ENCODE peak calls at places on chromosome 1, in four cellular contexts. One of them, this sample, is unnamed.
A peak's percentile ranks its signal among the peaks of the same experiment; 100 is the strongest.

GRCh38 chr1:74681449-74681848 is 7.9 kb upstream of the ERICH3 start:
- DNase-seq in ovary: no peak
- DNase-seq in suprapubic skin: no peak
- DNase-seq in fibroblast of pulmonary artery: no peak
- DNase-seq in this sample: no peak

GRCh38 chr1:110152133-110152785 is 2.0 kb downstream of the SLC6A17 start:
- DNase-seq in ovary: no peak
- DNase-seq in suprapubic skin: no peak
- DNase-seq in fibroblast of pulmonary artery: no peak
- DNase-seq in this sample: no peak

GRCh38 chr1:150613061-150613920 is 16.1 kb downstream of the ENSA start:
- DNase-seq in ovary: no peak
- DNase-seq in suprapubic skin: no peak
- DNase-seq in fibroblast of pulmonary artery: peak; percentile 98
- DNase-seq in this sample: no peak

GRCh38 chr1:166952002-166952746 is 23.2 kb downstream of the ILDR2 start:
- DNase-seq in ovary: no peak
- DNase-seq in suprapubic skin: no peak
- DNase-seq in fibroblast of pulmonary artery: peak; percentile 57
- DNase-seq in this sample: no peak

GRCh38 chr1:91273875-91274274 is 130.8 kb downstream of the HFM1 start:
- DNase-seq in ovary: no peak
- DNase-seq in suprapubic skin: no peak
- DNase-seq in fibroblast of pulmonary artery: peak; percentile 24
- DNase-seq in this sample: no peak

GRCh38 chr1:231763481-231763880 is 136.9 kb downstream of the DISC1 start:
- DNase-seq in ovary: no peak
- DNase-seq in suprapubic skin: no peak
- DNase-seq in fibroblast of pulmonary artery: no peak
- DNase-seq in this sample: no peak

GRCh38 chr1:44808063-44808937 is at the start of gene BTBD19:
- DNase-seq in ovary: peak; percentile 92
- DNase-seq in suprapubic skin: peak; percentile 93
- DNase-seq in fibroblast of pulmonary artery: peak; percentile 95
- DNase-seq in this sample: peak; percentile 63

GRCh38 chr1:44212355-44213221 is 683 bp upstream of the DMAP1 start:
- DNase-seq in ovary: no peak
- DNase-seq in suprapubic skin: no peak
- DNase-seq in fibroblast of pulmonary artery: no peak
- DNase-seq in this sample: no peak

GRCh38 chr1:119829636-119830035 is 18.4 kb upstream of the REG4 start:
- DNase-seq in ovary: no peak
- DNase-seq in suprapubic skin: no peak
- DNase-seq in fibroblast of pulmonary artery: no peak
- DNase-seq in this sample: no peak

GRCh38 chr1:243503155-243503554 is 247.3 kb downstream of the SDCCAG8 start:
- DNase-seq in ovary: no peak
- DNase-seq in suprapubic skin: no peak
- DNase-seq in fibroblast of pulmonary artery: no peak
- DNase-seq in this sample: no peak

GRCh38 chr1:91876040-91876470 is 9.9 kb downstream of the TGFBR3 start:
- DNase-seq in ovary: no peak
- DNase-seq in suprapubic skin: no peak
- DNase-seq in fibroblast of pulmonary artery: no peak
- DNase-seq in this sample: no peak

GRCh38 chr1:164562947-164563346 is 4.0 kb downstream of the PBX1 start:
- DNase-seq in ovary: no peak
- DNase-seq in suprapubic skin: no peak
- DNase-seq in fibroblast of pulmonary artery: no peak
- DNase-seq in this sample: no peak
- H3K4me3 ChIP-seq in ovary: peak overlapping the region; percentile 71
- H3K4me3 ChIP-seq in suprapubic skin: peak overlapping the region; percentile 72
- H3K4me3 ChIP-seq in fibroblast of pulmonary artery: peak overlapping the region; percentile 85
- H3K4me3 ChIP-seq in this sample: peak overlapping the region; percentile 97

GRCh38 chr1:25616080-25616931 is at the start of gene MAN1C1:
- DNase-seq in ovary: peak; percentile 86
- DNase-seq in suprapubic skin: peak; percentile 91
- DNase-seq in fibroblast of pulmonary artery: peak; percentile 77
- DNase-seq in this sample: peak; percentile 97
- TF ChIP-seq CTCF in ovary: peak; percentile 67
- TF ChIP-seq CTCF in suprapubic skin: no peak
- TF ChIP-seq CTCF in fibroblast of pulmonary artery: peak; percentile 15
- TF ChIP-seq CTCF in this sample: peak; percentile 36

DNA sequence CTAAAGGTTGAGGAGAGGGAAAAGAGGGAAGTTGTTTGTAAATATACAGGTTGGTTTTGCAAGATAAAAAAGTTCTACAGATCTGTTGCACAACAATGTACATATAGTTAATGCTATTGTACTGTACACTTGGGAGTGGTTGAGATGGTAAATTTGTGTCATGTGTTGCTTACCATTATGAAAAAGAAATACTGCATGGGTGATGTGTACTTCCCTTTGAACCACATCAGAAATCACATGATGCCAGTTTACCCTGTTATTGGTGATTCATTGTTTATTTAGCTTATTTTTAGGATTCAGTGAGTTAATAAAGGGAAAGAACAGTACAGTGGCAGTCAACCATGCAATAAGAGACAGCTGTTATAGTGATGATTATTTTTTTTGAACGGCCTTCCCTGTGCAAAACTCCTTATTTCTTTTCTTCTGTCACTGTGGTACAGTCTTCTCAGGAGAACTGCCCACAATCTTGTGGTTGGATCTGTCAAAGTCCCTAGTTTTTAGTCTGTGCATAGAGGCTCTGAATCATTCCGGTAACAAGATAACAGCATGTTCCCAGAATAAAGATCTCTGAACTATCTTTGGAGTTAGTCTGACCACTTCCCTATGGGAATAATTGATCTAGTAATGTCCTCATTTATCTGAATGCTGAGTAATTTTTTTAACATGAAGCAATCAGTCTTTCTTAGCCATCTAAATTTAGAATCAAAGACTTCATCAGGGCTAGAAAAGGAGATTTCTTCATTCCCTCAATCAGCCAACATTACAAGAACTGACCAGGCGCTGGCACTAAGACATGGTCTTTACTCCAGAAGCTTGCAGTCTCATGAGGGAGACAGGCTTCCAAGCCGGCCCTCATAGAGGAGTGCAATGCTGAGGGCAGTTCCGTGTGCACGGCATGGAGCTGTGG is 84.2 kb downstream of the SH3GLB1 start:
- DNase-seq in ovary: no peak
- DNase-seq in suprapubic skin: peak; percentile 78
- DNase-seq in fibroblast of pulmonary artery: peak; percentile 90
- DNase-seq in this sample: peak; percentile 90
- H3K4me3 ChIP-seq in ovary: no peak overlapping the region
- H3K4me3 ChIP-seq in suprapubic skin: no peak overlapping the region
- H3K4me3 ChIP-seq in fibroblast of pulmonary artery: no peak overlapping the region
- H3K4me3 ChIP-seq in this sample: no peak overlapping the region

GRCh38 chr1:158496379-158496778 is 24.4 kb downstream of the OR10R2 start:
- DNase-seq in ovary: no peak
- DNase-seq in suprapubic skin: no peak
- DNase-seq in fibroblast of pulmonary artery: peak; percentile 21
- DNase-seq in this sample: peak; percentile 22
- TF ChIP-seq CTCF in ovary: no peak
- TF ChIP-seq CTCF in suprapubic skin: no peak
- TF ChIP-seq CTCF in fibroblast of pulmonary artery: peak; percentile 19
- TF ChIP-seq CTCF in this sample: peak; percentile 24

GRCh38 chr1:159012495-159012894 is 2.8 kb downstream of the IFI16 start:
- DNase-seq in ovary: no peak
- DNase-seq in suprapubic skin: no peak
- DNase-seq in fibroblast of pulmonary artery: no peak
- DNase-seq in this sample: peak; percentile 45
- H3K4me3 ChIP-seq in ovary: peak overlapping the region; percentile 10
- H3K4me3 ChIP-seq in suprapubic skin: peak overlapping the region; percentile 67
- H3K4me3 ChIP-seq in fibroblast of pulmonary artery: peak overlapping the region; percentile 72
- H3K4me3 ChIP-seq in this sample: no peak overlapping the region

GRCh38 chr1:53172751-53173498 is 23.7 kb upstream of the CPT2 start:
- DNase-seq in ovary: no peak
- DNase-seq in suprapubic skin: no peak
- DNase-seq in fibroblast of pulmonary artery: peak; percentile 54
- DNase-seq in this sample: peak; percentile 24
- TF ChIP-seq CTCF in ovary: no peak
- TF ChIP-seq CTCF in suprapubic skin: no peak
- TF ChIP-seq CTCF in fibroblast of pulmonary artery: peak; percentile 30
- TF ChIP-seq CTCF in this sample: peak; percentile 45

GRCh38 chr1:162626089-162626488 is 6.2 kb upstream of the DDR2 start:
- DNase-seq in ovary: peak; percentile 20
- DNase-seq in suprapubic skin: no peak
- DNase-seq in fibroblast of pulmonary artery: no peak
- DNase-seq in this sample: no peak
- H3K4me3 ChIP-seq in ovary: no peak overlapping the region
- H3K4me3 ChIP-seq in suprapubic skin: no peak overlapping the region
- H3K4me3 ChIP-seq in fibroblast of pulmonary artery: no peak overlapping the region
- H3K4me3 ChIP-seq in this sample: no peak overlapping the region

DNA sequence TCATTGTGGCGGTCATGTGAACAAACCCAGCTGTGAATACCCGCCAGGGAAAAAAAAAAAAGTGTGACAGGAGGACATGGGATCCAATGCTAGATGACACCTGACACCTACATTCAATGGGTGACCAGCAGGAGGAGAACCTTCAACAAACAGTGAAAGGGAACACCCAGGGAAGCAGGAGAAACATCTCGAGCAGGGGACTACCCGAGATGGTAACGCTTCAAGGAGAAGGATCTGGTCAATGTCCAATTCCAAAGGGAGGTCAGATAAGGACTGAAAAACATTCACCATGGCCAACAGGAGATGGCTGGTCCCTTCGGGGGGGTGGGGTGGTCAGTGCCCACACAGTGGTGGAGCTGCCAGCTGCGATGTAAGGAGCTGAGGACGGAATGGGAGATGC is 46.3 kb downstream of the PTPN14 start:
- DNase-seq in ovary: no peak
- DNase-seq in suprapubic skin: no peak
- DNase-seq in fibroblast of pulmonary artery: no peak
- DNase-seq in this sample: no peak
- TF ChIP-seq CTCF in ovary: no peak
- TF ChIP-seq CTCF in suprapubic skin: no peak
- TF ChIP-seq CTCF in fibroblast of pulmonary artery: no peak
- TF ChIP-seq CTCF in this sample: no peak

GRCh38 chr1:169929210-169929526 is 35.5 kb upstream of the SCYL3 start:
- DNase-seq in ovary: no peak
- DNase-seq in suprapubic skin: no peak
- DNase-seq in fibroblast of pulmonary artery: no peak
- DNase-seq in this sample: no peak

GRCh38 chr1:169925505-169926482 is 32.1 kb upstream of the SCYL3 start:
- DNase-seq in ovary: no peak
- DNase-seq in suprapubic skin: no peak
- DNase-seq in fibroblast of pulmonary artery: no peak
- DNase-seq in this sample: no peak

GRCh38 chr1:169924829-169925228 is 31.1 kb upstream of the SCYL3 start:
- DNase-seq in ovary: no peak
- DNase-seq in suprapubic skin: no peak
- DNase-seq in fibroblast of pulmonary artery: no peak
- DNase-seq in this sample: no peak

GRCh38 chr1:169931795-169932195 is 38.1 kb upstream of the SCYL3 start:
- DNase-seq in ovary: no peak
- DNase-seq in suprapubic skin: no peak
- DNase-seq in fibroblast of pulmonary artery: no peak
- DNase-seq in this sample: no peak

DNA sequence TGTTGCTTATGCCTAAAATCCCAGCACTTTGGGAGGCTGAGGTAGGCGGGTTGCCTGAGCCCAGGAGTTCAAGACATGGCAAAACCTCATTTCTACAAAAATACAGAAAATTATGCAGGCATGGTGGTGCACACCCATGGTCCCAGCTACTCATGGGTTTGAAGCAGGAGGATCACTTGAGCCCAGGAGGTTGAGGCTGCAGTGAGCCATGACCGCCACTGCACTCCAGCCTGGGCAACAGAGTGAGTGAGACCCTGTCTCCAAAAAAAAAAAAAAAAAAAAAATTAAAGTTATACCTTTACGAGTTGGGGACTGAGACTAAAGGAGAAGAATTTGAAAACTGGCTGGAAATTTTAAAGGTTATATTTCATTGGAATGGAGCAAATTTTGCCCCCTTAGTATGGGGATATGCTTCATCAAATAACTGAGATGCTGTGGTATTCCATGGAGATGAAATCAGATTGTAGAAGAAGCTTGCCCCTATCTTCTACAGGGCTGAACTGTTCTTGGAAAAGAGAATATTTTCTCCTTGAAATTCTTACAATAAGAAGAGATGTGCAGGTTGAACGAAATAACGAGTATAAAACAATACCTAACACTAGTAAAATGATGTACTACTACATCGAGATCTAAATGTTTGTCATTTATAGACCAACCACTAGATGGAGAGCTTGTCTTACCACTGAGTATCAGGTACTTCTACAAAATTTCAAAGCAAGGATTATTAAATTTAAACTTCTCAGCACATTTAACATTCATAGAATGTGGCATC is 34.9 kb upstream of the SCYL3 start:
- DNase-seq in ovary: no peak
- DNase-seq in suprapubic skin: no peak
- DNase-seq in fibroblast of pulmonary artery: peak; percentile 77
- DNase-seq in this sample: peak; percentile 57
- H3K4me3 ChIP-seq in ovary: no peak overlapping the region
- H3K4me3 ChIP-seq in suprapubic skin: no peak overlapping the region
- H3K4me3 ChIP-seq in fibroblast of pulmonary artery: no peak overlapping the region
- H3K4me3 ChIP-seq in this sample: no peak overlapping the region

GRCh38 chr1:16921391-16922185 is at the start of gene CROCC:
- DNase-seq in ovary: no peak
- DNase-seq in suprapubic skin: no peak
- DNase-seq in fibroblast of pulmonary artery: peak; percentile 55
- DNase-seq in this sample: peak; percentile 66
- TF ChIP-seq CTCF in ovary: no peak
- TF ChIP-seq CTCF in suprapubic skin: no peak
- TF ChIP-seq CTCF in fibroblast of pulmonary artery: no peak
- TF ChIP-seq CTCF in this sample: no peak